ENCODE peak calls at places on chromosomes 3 and 15, in six cellular contexts. One of them, this sample, is unnamed.

GRCh38 chr3:99925584-99925983 is 107.9 kb downstream of the CMSS1 start:
- DNase-seq in NCI-H524 treated with DMSO at 0.1 percent for 48 hours: peak
- DNase-seq in activated T-cell treated with anti-CD3 and anti-CD28 coated beads for 1 hour: no peak
- DNase-seq in pancreas: no peak
- DNase-seq in nucleus accumbens: no peak
- DNase-seq in left lung: peak
- DNase-seq in this sample: no peak

GRCh38 chr3:143203848-143204247 is 84.3 kb downstream of the CHST2 start:
- DNase-seq in left lung: no peak
- DNase-seq in NCI-H524 treated with DMSO at 0.1 percent for 48 hours: no peak
- DNase-seq in activated T-cell treated with anti-CD3 and anti-CD28 coated beads for 1 hour: no peak
- DNase-seq in pancreas: no peak
- DNase-seq in nucleus accumbens: no peak
- DNase-seq in this sample: no peak

GRCh38 chr3:14486460-14486859 is 53.7 kb downstream of the GRIP2 start:
- DNase-seq in activated T-cell treated with anti-CD3 and anti-CD28 coated beads for 1 hour: no peak
- DNase-seq in left lung: no peak
- DNase-seq in nucleus accumbens: no peak
- DNase-seq in NCI-H524 treated with DMSO at 0.1 percent for 48 hours: no peak
- DNase-seq in pancreas: no peak
- DNase-seq in this sample: no peak

GRCh38 chr15:65870889-65871533 is 1.7 kb downstream of the RAB11A start:
- DNase-seq in nucleus accumbens: no peak
- DNase-seq in NCI-H524 treated with DMSO at 0.1 percent for 48 hours: no peak
- DNase-seq in left lung: no peak
- DNase-seq in pancreas: no peak
- DNase-seq in activated T-cell treated with anti-CD3 and anti-CD28 coated beads for 1 hour: no peak
- DNase-seq in this sample: peak

GRCh38 chr3:33355611-33356010 is 78.4 kb downstream of the FBXL2 start:
- DNase-seq in NCI-H524 treated with DMSO at 0.1 percent for 48 hours: no peak
- DNase-seq in pancreas: no peak
- DNase-seq in nucleus accumbens: no peak
- DNase-seq in left lung: no peak
- DNase-seq in activated T-cell treated with anti-CD3 and anti-CD28 coated beads for 1 hour: no peak
- DNase-seq in this sample: no peak

GRCh38 chr3:110989446-110989845 is 82.2 kb upstream of the NECTIN3 start:
- DNase-seq in left lung: no peak
- DNase-seq in NCI-H524 treated with DMSO at 0.1 percent for 48 hours: no peak
- DNase-seq in nucleus accumbens: no peak
- DNase-seq in activated T-cell treated with anti-CD3 and anti-CD28 coated beads for 1 hour: no peak
- DNase-seq in pancreas: no peak
- DNase-seq in this sample: no peak

GRCh38 chr3:38158472-38158871 is 6.9 kb upstream of the OXSR1 start:
- DNase-seq in left lung: no peak
- DNase-seq in nucleus accumbens: no peak
- DNase-seq in activated T-cell treated with anti-CD3 and anti-CD28 coated beads for 1 hour: no peak
- DNase-seq in NCI-H524 treated with DMSO at 0.1 percent for 48 hours: no peak
- DNase-seq in pancreas: no peak
- DNase-seq in this sample: no peak

GRCh38 chr15:62392411-62392810 is 227.3 kb upstream of the C2CD4B start:
- DNase-seq in nucleus accumbens: no peak
- DNase-seq in NCI-H524 treated with DMSO at 0.1 percent for 48 hours: no peak
- DNase-seq in pancreas: no peak
- DNase-seq in left lung: no peak
- DNase-seq in activated T-cell treated with anti-CD3 and anti-CD28 coated beads for 1 hour: no peak
- DNase-seq in this sample: no peak

GRCh38 chr15:47576921-47577474 is 140.3 kb upstream of the SEMA6D start:
- DNase-seq in NCI-H524 treated with DMSO at 0.1 percent for 48 hours: no peak
- DNase-seq in left lung: no peak
- DNase-seq in nucleus accumbens: no peak
- DNase-seq in activated T-cell treated with anti-CD3 and anti-CD28 coated beads for 1 hour: no peak
- DNase-seq in pancreas: no peak
- DNase-seq in this sample: no peak

GRCh38 chr15:94056314-94056713 is 175.0 kb upstream of the MCTP2 start:
- DNase-seq in NCI-H524 treated with DMSO at 0.1 percent for 48 hours: no peak
- DNase-seq in left lung: no peak
- DNase-seq in activated T-cell treated with anti-CD3 and anti-CD28 coated beads for 1 hour: no peak
- DNase-seq in nucleus accumbens: no peak
- DNase-seq in pancreas: no peak
- DNase-seq in this sample: no peak

GRCh38 chr3:177378168-177378567 is 180.9 kb upstream of the TBL1XR1 start:
- DNase-seq in activated T-cell treated with anti-CD3 and anti-CD28 coated beads for 1 hour: no peak
- DNase-seq in nucleus accumbens: no peak
- DNase-seq in pancreas: no peak
- DNase-seq in NCI-H524 treated with DMSO at 0.1 percent for 48 hours: no peak
- DNase-seq in left lung: no peak
- DNase-seq in this sample: no peak

GRCh38 chr15:73338606-73339388 is 30.0 kb downstream of the HCN4 start:
- DNase-seq in nucleus accumbens: no peak
- DNase-seq in left lung: no peak
- DNase-seq in activated T-cell treated with anti-CD3 and anti-CD28 coated beads for 1 hour: no peak
- DNase-seq in NCI-H524 treated with DMSO at 0.1 percent for 48 hours: no peak
- DNase-seq in pancreas: peak
- DNase-seq in this sample: no peak

GRCh38 chr3:178777718-178778411 is 241.6 kb downstream of the KCNMB2 start:
- DNase-seq in NCI-H524 treated with DMSO at 0.1 percent for 48 hours: no peak
- DNase-seq in nucleus accumbens: no peak
- DNase-seq in left lung: no peak
- DNase-seq in activated T-cell treated with anti-CD3 and anti-CD28 coated beads for 1 hour: no peak
- DNase-seq in pancreas: no peak
- DNase-seq in this sample: no peak

GRCh38 chr15:59174846-59175831 is 31.5 kb upstream of the LDHAL6B start:
- DNase-seq in nucleus accumbens: no peak
- DNase-seq in NCI-H524 treated with DMSO at 0.1 percent for 48 hours: peak
- DNase-seq in left lung: peak
- DNase-seq in activated T-cell treated with anti-CD3 and anti-CD28 coated beads for 1 hour: peak
- DNase-seq in pancreas: no peak
- DNase-seq in this sample: no peak

GRCh38 chr3:20043825-20044224 is 3.6 kb downstream of the KAT2B start:
- DNase-seq in activated T-cell treated with anti-CD3 and anti-CD28 coated beads for 1 hour: no peak
- DNase-seq in NCI-H524 treated with DMSO at 0.1 percent for 48 hours: no peak
- DNase-seq in pancreas: no peak
- DNase-seq in left lung: no peak
- DNase-seq in nucleus accumbens: no peak
- DNase-seq in this sample: no peak

GRCh38 chr3:111210866-111211564 is 139.4 kb downstream of the NECTIN3 start:
- DNase-seq in pancreas: no peak
- DNase-seq in nucleus accumbens: no peak
- DNase-seq in NCI-H524 treated with DMSO at 0.1 percent for 48 hours: no peak
- DNase-seq in left lung: no peak
- DNase-seq in activated T-cell treated with anti-CD3 and anti-CD28 coated beads for 1 hour: no peak
- DNase-seq in this sample: no peak

GRCh38 chr3:10332481-10333358 is 11.8 kb upstream of the SEC13 start:
- DNase-seq in activated T-cell treated with anti-CD3 and anti-CD28 coated beads for 1 hour: no peak
- DNase-seq in nucleus accumbens: no peak
- DNase-seq in NCI-H524 treated with DMSO at 0.1 percent for 48 hours: no peak
- DNase-seq in left lung: no peak
- DNase-seq in pancreas: no peak
- DNase-seq in this sample: no peak

GRCh38 chr15:34783986-34784385 is 11.4 kb downstream of the ACTC1 start:
- DNase-seq in nucleus accumbens: no peak
- DNase-seq in pancreas: no peak
- DNase-seq in activated T-cell treated with anti-CD3 and anti-CD28 coated beads for 1 hour: no peak
- DNase-seq in NCI-H524 treated with DMSO at 0.1 percent for 48 hours: no peak
- DNase-seq in left lung: no peak
- DNase-seq in this sample: no peak

GRCh38 chr3:27387625-27388024 is 18.4 kb upstream of the NEK10 start:
- DNase-seq in activated T-cell treated with anti-CD3 and anti-CD28 coated beads for 1 hour: no peak
- DNase-seq in pancreas: no peak
- DNase-seq in left lung: no peak
- DNase-seq in NCI-H524 treated with DMSO at 0.1 percent for 48 hours: no peak
- DNase-seq in nucleus accumbens: no peak
- DNase-seq in this sample: no peak

GRCh38 chr3:15300318-15301078 is 31.9 kb downstream of the SH3BP5 start:
- DNase-seq in activated T-cell treated with anti-CD3 and anti-CD28 coated beads for 1 hour: no peak
- DNase-seq in NCI-H524 treated with DMSO at 0.1 percent for 48 hours: no peak
- DNase-seq in pancreas: no peak
- DNase-seq in left lung: no peak
- DNase-seq in nucleus accumbens: no peak
- DNase-seq in this sample: no peak

GRCh38 chr3:31106912-31107311 is 212.5 kb upstream of the GADL1 start:
- DNase-seq in NCI-H524 treated with DMSO at 0.1 percent for 48 hours: no peak
- DNase-seq in pancreas: no peak
- DNase-seq in nucleus accumbens: no peak
- DNase-seq in left lung: no peak
- DNase-seq in activated T-cell treated with anti-CD3 and anti-CD28 coated beads for 1 hour: no peak
- DNase-seq in this sample: no peak

GRCh38 chr3:194130807-194131589 is 5.0 kb upstream of the HES1 start:
- DNase-seq in nucleus accumbens: no peak
- DNase-seq in left lung: no peak
- DNase-seq in NCI-H524 treated with DMSO at 0.1 percent for 48 hours: no peak
- DNase-seq in activated T-cell treated with anti-CD3 and anti-CD28 coated beads for 1 hour: no peak
- DNase-seq in pancreas: peak
- DNase-seq in this sample: no peak

GRCh38 chr3:141729240-141729639 is 8.9 kb upstream of the RNF7 start:
- DNase-seq in activated T-cell treated with anti-CD3 and anti-CD28 coated beads for 1 hour: no peak
- DNase-seq in pancreas: no peak
- DNase-seq in nucleus accumbens: no peak
- DNase-seq in NCI-H524 treated with DMSO at 0.1 percent for 48 hours: no peak
- DNase-seq in left lung: no peak
- DNase-seq in this sample: no peak

GRCh38 chr15:75349851-75350588 is 3.2 kb downstream of the NEIL1 start:
- DNase-seq in left lung: peak
- DNase-seq in activated T-cell treated with anti-CD3 and anti-CD28 coated beads for 1 hour: peak
- DNase-seq in nucleus accumbens: no peak
- DNase-seq in pancreas: no peak
- DNase-seq in NCI-H524 treated with DMSO at 0.1 percent for 48 hours: no peak
- DNase-seq in this sample: no peak

GRCh38 chr3:17038900-17039545 is 154.3 kb downstream of the PLCL2 start:
- DNase-seq in nucleus accumbens: no peak
- DNase-seq in left lung: no peak
- DNase-seq in activated T-cell treated with anti-CD3 and anti-CD28 coated beads for 1 hour: no peak
- DNase-seq in pancreas: no peak
- DNase-seq in NCI-H524 treated with DMSO at 0.1 percent for 48 hours: no peak
- DNase-seq in this sample: no peak

GRCh38 chr3:61030469-61031035 is 220.7 kb downstream of the FHIT start:
- DNase-seq in left lung: no peak
- DNase-seq in pancreas: no peak
- DNase-seq in activated T-cell treated with anti-CD3 and anti-CD28 coated beads for 1 hour: no peak
- DNase-seq in nucleus accumbens: no peak
- DNase-seq in NCI-H524 treated with DMSO at 0.1 percent for 48 hours: no peak
- DNase-seq in this sample: no peak

GRCh38 chr15:34701536-34701935 is 53.3 kb downstream of the GJD2 start:
- DNase-seq in pancreas: no peak
- DNase-seq in left lung: no peak
- DNase-seq in NCI-H524 treated with DMSO at 0.1 percent for 48 hours: no peak
- DNase-seq in nucleus accumbens: no peak
- DNase-seq in activated T-cell treated with anti-CD3 and anti-CD28 coated beads for 1 hour: no peak
- DNase-seq in this sample: no peak

GRCh38 chr3:177499779-177500423 is 302.6 kb upstream of the TBL1XR1 start:
- DNase-seq in left lung: no peak
- DNase-seq in activated T-cell treated with anti-CD3 and anti-CD28 coated beads for 1 hour: no peak
- DNase-seq in nucleus accumbens: no peak
- DNase-seq in NCI-H524 treated with DMSO at 0.1 percent for 48 hours: no peak
- DNase-seq in pancreas: no peak
- DNase-seq in this sample: no peak

GRCh38 chr3:37871858-37872257 is 10.2 kb downstream of the CTDSPL start:
- DNase-seq in activated T-cell treated with anti-CD3 and anti-CD28 coated beads for 1 hour: no peak
- DNase-seq in left lung: no peak
- DNase-seq in pancreas: no peak
- DNase-seq in nucleus accumbens: no peak
- DNase-seq in NCI-H524 treated with DMSO at 0.1 percent for 48 hours: no peak
- DNase-seq in this sample: no peak

GRCh38 chr15:25504307-25504706 is 65.5 kb upstream of the UBE3A start:
- DNase-seq in nucleus accumbens: no peak
- DNase-seq in pancreas: no peak
- DNase-seq in left lung: no peak
- DNase-seq in activated T-cell treated with anti-CD3 and anti-CD28 coated beads for 1 hour: no peak
- DNase-seq in NCI-H524 treated with DMSO at 0.1 percent for 48 hours: no peak
- DNase-seq in this sample: no peak

GRCh38 chr3:153553605-153553945 is 391.5 kb downstream of the RAP2B start:
- DNase-seq in nucleus accumbens: no peak
- DNase-seq in pancreas: no peak
- DNase-seq in NCI-H524 treated with DMSO at 0.1 percent for 48 hours: no peak
- DNase-seq in left lung: no peak
- DNase-seq in activated T-cell treated with anti-CD3 and anti-CD28 coated beads for 1 hour: no peak
- DNase-seq in this sample: no peak

GRCh38 chr15:58078591-58078990 is 13.1 kb upstream of the ALDH1A2 start:
- DNase-seq in left lung: no peak
- DNase-seq in nucleus accumbens: no peak
- DNase-seq in pancreas: no peak
- DNase-seq in NCI-H524 treated with DMSO at 0.1 percent for 48 hours: no peak
- DNase-seq in activated T-cell treated with anti-CD3 and anti-CD28 coated beads for 1 hour: no peak
- DNase-seq in this sample: no peak

GRCh38 chr15:56917652-56918045 is 795 bp upstream of the TCF12 start:
- DNase-seq in pancreas: no peak
- DNase-seq in left lung: peak
- DNase-seq in NCI-H524 treated with DMSO at 0.1 percent for 48 hours: no peak
- DNase-seq in nucleus accumbens: no peak
- DNase-seq in activated T-cell treated with anti-CD3 and anti-CD28 coated beads for 1 hour: no peak
- DNase-seq in this sample: no peak

GRCh38 chr3:128383316-128384235 is 83.1 kb downstream of the DNAJB8 start:
- DNase-seq in left lung: peak
- DNase-seq in pancreas: peak
- DNase-seq in nucleus accumbens: no peak
- DNase-seq in NCI-H524 treated with DMSO at 0.1 percent for 48 hours: no peak
- DNase-seq in activated T-cell treated with anti-CD3 and anti-CD28 coated beads for 1 hour: peak
- DNase-seq in this sample: no peak

GRCh38 chr3:185070491-185071335 is 82.1 kb downstream of the C3orf70 start:
- DNase-seq in pancreas: no peak
- DNase-seq in activated T-cell treated with anti-CD3 and anti-CD28 coated beads for 1 hour: no peak
- DNase-seq in nucleus accumbens: no peak
- DNase-seq in NCI-H524 treated with DMSO at 0.1 percent for 48 hours: no peak
- DNase-seq in left lung: no peak
- DNase-seq in this sample: no peak

GRCh38 chr3:98655666-98656065 is 62.3 kb upstream of the CPOX start:
- DNase-seq in NCI-H524 treated with DMSO at 0.1 percent for 48 hours: no peak
- DNase-seq in left lung: no peak
- DNase-seq in activated T-cell treated with anti-CD3 and anti-CD28 coated beads for 1 hour: no peak
- DNase-seq in pancreas: no peak
- DNase-seq in nucleus accumbens: no peak
- DNase-seq in this sample: no peak

GRCh38 chr15:76991741-76992645 is 2.9 kb upstream of the PSTPIP1 start:
- DNase-seq in NCI-H524 treated with DMSO at 0.1 percent for 48 hours: no peak
- DNase-seq in pancreas: no peak
- DNase-seq in nucleus accumbens: no peak
- DNase-seq in left lung: peak
- DNase-seq in activated T-cell treated with anti-CD3 and anti-CD28 coated beads for 1 hour: no peak
- DNase-seq in this sample: no peak